ENCODE peak calls at places on chromosome X, in ten cellular contexts. A, G, U, J, L, E, Q, X, O and Z are unnamed samples.

GRCh38 chrX:141879616-141880015 is 24.1 kb upstream of the MAGEC1 start:
- DNase-seq in A (peak; percentile 48), X (peak; percentile 6), G (no peak), U (no peak), Q (no peak), L (no peak), J (no peak), E (no peak), O (no peak), Z (no peak)

GRCh38 chrX:133056341-133056740 is 40.6 kb downstream of the USP26 start:
- DNase-seq in X (no peak), J (no peak), O (no peak), E (no peak), L (no peak), U (no peak), G (no peak), A (peak; percentile 59), Q (no peak), Z (no peak)

GRCh38 chrX:78625292-78625909 is 33.7 kb downstream of the RTL3 start:
- DNase-seq in J (no peak), O (no peak), X (no peak), L (peak; percentile 27), U (no peak), G (no peak), Q (no peak), E (no peak), A (no peak), Z (no peak)

GRCh38 chrX:23901805-23902204 is 5.9 kb downstream of the APOO start:
- DNase-seq in Q (peak; percentile 64), U (peak; percentile 90), A (peak; percentile 81), O (peak; percentile 8), J (no peak), X (peak; percentile 63), E (peak; percentile 72), L (peak; percentile 20), G (no peak), Z (peak; percentile 61)

GRCh38 chrX:129716507-129716906 is 22.3 kb upstream of the XPNPEP2 start:
- DNase-seq in X (no peak), L (no peak), Q (no peak), U (no peak), A (no peak), G (no peak), E (no peak), O (no peak), J (no peak), Z (no peak)

GRCh38 chrX:70039758-70040157 is 10.0 kb downstream of the AWAT2 start:
- DNase-seq in J (no peak), G (no peak), E (no peak), L (no peak), Q (no peak), O (no peak), U (no peak), X (no peak), A (no peak), Z (no peak)

GRCh38 chrX:130083656-130084382 is 26.5 kb downstream of the ELF4 start:
- DNase-seq in U (peak; percentile 61), Q (no peak), O (no peak), X (no peak), L (no peak), A (no peak), E (no peak), G (no peak), J (peak; percentile 65), Z (no peak)

GRCh38 chrX:29477878-29478277 is 737.5 kb upstream of the MAGEB2 start:
- DNase-seq in Q (no peak), J (no peak), U (no peak), X (no peak), L (no peak), E (no peak), A (no peak), O (no peak), G (no peak), Z (no peak)

GRCh38 chrX:129488359-129488758 is 34.9 kb downstream of the SMARCA1 start:
- DNase-seq in U (no peak), O (no peak), X (no peak), Q (no peak), G (no peak), E (no peak), A (no peak), L (no peak), J (no peak), Z (no peak)

GRCh38 chrX:79107891-79108718 is 36.4 kb upstream of the GPR174 start:
- DNase-seq in L (no peak), O (no peak), A (no peak), X (no peak), G (no peak), Q (no peak), E (no peak), U (no peak), J (no peak), Z (no peak)

GRCh38 chrX:38919202-38919601 is 117.9 kb downstream of the MID1IP1 start:
- DNase-seq in A (no peak), J (no peak), E (no peak), Q (no peak), O (no peak), U (no peak), X (no peak), L (no peak), G (no peak), Z (no peak)

GRCh38 chrX:101091817-101092216 is 6.2 kb upstream of the CENPI start:
- DNase-seq in O (no peak), G (no peak), U (no peak), Q (no peak), X (no peak), A (no peak), L (no peak), J (no peak), E (no peak), Z (no peak)

GRCh38 chrX:105706041-105706440 is 116.3 kb upstream of the NRK start:
- DNase-seq in G (no peak), L (no peak), U (no peak), Q (no peak), X (no peak), O (no peak), E (no peak), A (no peak), J (no peak), Z (no peak)

GRCh38 chrX:131572372-131573014 is 28.6 kb downstream of the OR13H1 start:
- DNase-seq in G (no peak), U (no peak), Q (no peak), O (no peak), A (no peak), E (no peak), L (no peak), X (no peak), J (no peak), Z (no peak)

GRCh38 chrX:29687687-29688086 is 527.7 kb upstream of the MAGEB2 start:
- DNase-seq in G (no peak), O (no peak), A (peak; percentile 16), Q (no peak), J (no peak), X (no peak), E (no peak), L (no peak), U (no peak), Z (no peak)

GRCh38 chrX:140355922-140356321 is 148.9 kb downstream of the SOX3 start:
- DNase-seq in O (no peak), L (no peak), J (no peak), U (no peak), G (no peak), Q (no peak), X (no peak), A (peak; percentile 4), E (no peak), Z (no peak)

GRCh38 chrX:9578083-9578779 is 113.4 kb downstream of the TBL1X start:
- DNase-seq in Q (no peak), J (no peak), X (no peak), G (no peak), A (peak; percentile 9), E (no peak), L (no peak), O (no peak), U (no peak), Z (no peak)

DNA sequence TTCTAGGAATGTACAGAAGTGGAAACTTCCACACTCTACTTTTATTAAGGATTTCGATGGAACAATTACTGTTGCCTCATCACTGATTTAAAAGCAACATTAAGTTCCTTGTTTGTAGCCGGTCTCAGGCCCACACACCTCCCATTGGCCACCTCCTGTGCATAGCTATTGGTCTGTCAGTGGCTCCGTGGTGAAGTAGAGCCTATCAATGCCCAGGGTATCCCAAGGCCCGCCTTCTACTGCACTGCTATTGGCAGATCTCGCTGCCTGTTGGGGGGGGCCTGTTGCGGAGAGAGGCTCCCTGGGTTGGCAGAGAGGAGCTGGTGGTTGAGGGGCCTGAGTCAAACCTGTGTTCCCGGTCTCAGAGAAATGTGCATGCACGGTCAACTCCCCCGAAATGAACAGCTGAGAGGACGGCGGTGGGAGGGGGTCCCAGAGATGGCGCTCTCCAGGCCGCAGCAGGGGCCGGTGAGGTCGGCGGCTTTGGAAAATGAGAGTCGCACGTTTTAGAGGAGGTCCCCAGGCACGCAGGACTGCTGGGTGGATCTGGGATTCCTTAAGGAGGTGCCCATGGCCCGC is 4.9 kb upstream of the ARAF start:
- DNase-seq in J (peak; percentile 91), Q (peak; percentile 95), L (peak; percentile 92), O (peak; percentile 76), X (peak; percentile 90), E (peak; percentile 91), G (peak; percentile 94), A (peak; percentile 95), U (no peak), Z (peak; percentile 87)
- H3K4me3 ChIP-seq in J (peak overlapping the region; percentile 52), Q (peak overlapping the region; percentile 56), L (peak overlapping the region; percentile 73), O (peak overlapping the region; percentile 47), X (peak overlapping the region; percentile 52), E (peak overlapping the region; percentile 40), G (peak overlapping the region; percentile 51), A (no peak overlapping the region), U (no peak overlapping the region), Z (peak overlapping the region; percentile 47)

GRCh38 chrX:84186603-84187358 is 1.2 kb downstream of the RPS6KA6 start:
- DNase-seq in X (peak; percentile 44), L (no peak), Q (no peak), G (no peak), O (no peak), U (peak; percentile 76), A (peak; percentile 49), E (peak; percentile 52), J (no peak), Z (no peak)
- H3K27ac ChIP-seq in X (no peak overlapping the region), L (no peak overlapping the region), Q (peak overlapping the region; percentile 82), G (peak overlapping the region; percentile 29), O (no peak overlapping the region), U (no peak overlapping the region), A (no peak overlapping the region), E (peak overlapping the region; percentile 65), J (no peak overlapping the region), Z (no peak overlapping the region)

DNA sequence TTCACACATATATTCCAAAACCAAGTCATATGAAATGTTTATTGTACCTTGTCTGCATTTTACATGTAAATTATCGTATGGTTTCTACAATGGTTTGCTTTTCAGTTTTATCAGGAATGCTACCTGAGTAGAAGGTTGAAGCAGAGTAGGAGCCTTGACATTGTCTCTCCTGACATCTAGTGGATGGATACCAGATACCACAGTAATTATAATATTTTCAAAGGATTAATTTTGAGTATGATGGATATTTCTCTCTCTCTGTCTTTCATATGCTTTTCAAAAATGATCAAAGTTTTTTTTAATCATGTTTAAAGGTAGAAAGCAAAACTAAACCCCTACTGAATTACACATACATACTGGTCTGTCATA is 109.4 kb upstream of the KLHL13 start:
- DNase-seq in A (peak; percentile 2), Q (no peak), G (no peak), J (no peak), U (peak; percentile 75), O (no peak), E (no peak), X (peak; percentile 16), L (no peak), Z (no peak)
- H3K4me3 ChIP-seq in A (no peak overlapping the region), Q (no peak overlapping the region), G (peak overlapping the region; percentile 1), J (no peak overlapping the region), U (no peak overlapping the region), O (no peak overlapping the region), E (no peak overlapping the region), X (no peak overlapping the region), L (no peak overlapping the region), Z (no peak overlapping the region)

GRCh38 chrX:68699960-68700746 is 52.7 kb downstream of the STARD8 start:
- DNase-seq in L (no peak), J (no peak), E (no peak), A (no peak), G (no peak), Q (no peak), U (no peak), X (no peak), O (no peak), Z (no peak)
- H3K27ac ChIP-seq in L (no peak overlapping the region), J (peak overlapping the region; percentile 36), E (no peak overlapping the region), A (no peak overlapping the region), G (no peak overlapping the region), Q (no peak overlapping the region), U (no peak overlapping the region), X (no peak overlapping the region), O (no peak overlapping the region), Z (peak overlapping the region; percentile 8)